ENCODE peak calls at places on chromosomes 3 and 15, in nine cellular contexts. One of them, this sample, is unnamed.

GRCh38 chr15:56261854-56262509 is 18.3 kb upstream of the RFX7 start:
- DNase-seq in spleen: no peak
- DNase-seq in body of pancreas: peak
- DNase-seq in adrenal gland: no peak
- DNase-seq in ovary: no peak
- DNase-seq in heart left ventricle: no peak
- DNase-seq in lower leg skin: peak
- DNase-seq in suprapubic skin: no peak
- DNase-seq in testis: no peak
- DNase-seq in this sample: no peak

GRCh38 chr3:133574260-133574881 is 885 bp downstream of the CDV3 start:
- DNase-seq in spleen: peak
- DNase-seq in body of pancreas: peak
- DNase-seq in heart left ventricle: peak
- DNase-seq in lower leg skin: peak
- DNase-seq in adrenal gland: peak
- DNase-seq in suprapubic skin: peak
- DNase-seq in ovary: peak
- DNase-seq in testis: peak
- DNase-seq in this sample: peak

GRCh38 chr15:41494922-41495735 is 1.5 kb downstream of the ITPKA start:
- DNase-seq in ovary: no peak
- DNase-seq in lower leg skin: no peak
- DNase-seq in spleen: peak
- DNase-seq in suprapubic skin: no peak
- DNase-seq in heart left ventricle: no peak
- DNase-seq in testis: peak
- DNase-seq in adrenal gland: no peak
- DNase-seq in body of pancreas: peak
- DNase-seq in this sample: no peak

GRCh38 chr3:123284399-123285010 is 82.8 kb downstream of the SEC22A start:
- DNase-seq in body of pancreas: no peak
- DNase-seq in spleen: peak
- DNase-seq in testis: no peak
- DNase-seq in heart left ventricle: no peak
- DNase-seq in lower leg skin: no peak
- DNase-seq in suprapubic skin: no peak
- DNase-seq in ovary: no peak
- DNase-seq in adrenal gland: no peak
- DNase-seq in this sample: no peak

GRCh38 chr3:94522488-94522887 is 459.6 kb downstream of the NSUN3 start:
- DNase-seq in ovary: no peak
- DNase-seq in testis: no peak
- DNase-seq in body of pancreas: no peak
- DNase-seq in heart left ventricle: no peak
- DNase-seq in adrenal gland: no peak
- DNase-seq in suprapubic skin: no peak
- DNase-seq in lower leg skin: no peak
- DNase-seq in spleen: no peak
- DNase-seq in this sample: no peak

GRCh38 chr3:75341324-75342067 is 322.6 kb upstream of the FRG2C start:
- DNase-seq in testis: peak
- DNase-seq in adrenal gland: no peak
- DNase-seq in spleen: no peak
- DNase-seq in lower leg skin: no peak
- DNase-seq in suprapubic skin: no peak
- DNase-seq in heart left ventricle: no peak
- DNase-seq in ovary: no peak
- DNase-seq in body of pancreas: peak
- DNase-seq in this sample: no peak

GRCh38 chr15:95840004-95840403 is 490.5 kb upstream of the NR2F2 start:
- DNase-seq in lower leg skin: no peak
- DNase-seq in testis: peak
- DNase-seq in heart left ventricle: peak
- DNase-seq in adrenal gland: no peak
- DNase-seq in ovary: peak
- DNase-seq in suprapubic skin: no peak
- DNase-seq in body of pancreas: peak
- DNase-seq in spleen: no peak
- DNase-seq in this sample: peak

GRCh38 chr3:11991751-11992150 is 12.4 kb upstream of the SYN2 start:
- DNase-seq in suprapubic skin: no peak
- DNase-seq in ovary: no peak
- DNase-seq in adrenal gland: no peak
- DNase-seq in heart left ventricle: no peak
- DNase-seq in testis: no peak
- DNase-seq in lower leg skin: no peak
- DNase-seq in spleen: no peak
- DNase-seq in body of pancreas: no peak
- DNase-seq in this sample: no peak

GRCh38 chr15:26702381-26702780 is 70.5 kb downstream of the GABRB3 start:
- DNase-seq in heart left ventricle: no peak
- DNase-seq in spleen: no peak
- DNase-seq in ovary: no peak
- DNase-seq in testis: no peak
- DNase-seq in lower leg skin: no peak
- DNase-seq in adrenal gland: no peak
- DNase-seq in body of pancreas: no peak
- DNase-seq in suprapubic skin: no peak
- DNase-seq in this sample: no peak

GRCh38 chr15:44193651-44194396 is 1.2 kb downstream of the FRMD5 start:
- DNase-seq in adrenal gland: peak
- DNase-seq in heart left ventricle: no peak
- DNase-seq in suprapubic skin: no peak
- DNase-seq in spleen: no peak
- DNase-seq in body of pancreas: no peak
- DNase-seq in ovary: no peak
- DNase-seq in lower leg skin: no peak
- DNase-seq in testis: peak
- DNase-seq in this sample: no peak

GRCh38 chr15:44194397-44195150 is 497 bp downstream of the FRMD5 start:
- DNase-seq in spleen: peak
- DNase-seq in body of pancreas: peak
- DNase-seq in lower leg skin: no peak
- DNase-seq in heart left ventricle: peak
- DNase-seq in testis: peak
- DNase-seq in ovary: no peak
- DNase-seq in suprapubic skin: no peak
- DNase-seq in adrenal gland: peak
- DNase-seq in this sample: no peak

GRCh38 chr15:44199393-44199792 is 4.3 kb upstream of the FRMD5 start:
- DNase-seq in ovary: no peak
- DNase-seq in suprapubic skin: no peak
- DNase-seq in spleen: no peak
- DNase-seq in testis: no peak
- DNase-seq in heart left ventricle: no peak
- DNase-seq in adrenal gland: no peak
- DNase-seq in lower leg skin: no peak
- DNase-seq in body of pancreas: no peak
- DNase-seq in this sample: no peak

DNA sequence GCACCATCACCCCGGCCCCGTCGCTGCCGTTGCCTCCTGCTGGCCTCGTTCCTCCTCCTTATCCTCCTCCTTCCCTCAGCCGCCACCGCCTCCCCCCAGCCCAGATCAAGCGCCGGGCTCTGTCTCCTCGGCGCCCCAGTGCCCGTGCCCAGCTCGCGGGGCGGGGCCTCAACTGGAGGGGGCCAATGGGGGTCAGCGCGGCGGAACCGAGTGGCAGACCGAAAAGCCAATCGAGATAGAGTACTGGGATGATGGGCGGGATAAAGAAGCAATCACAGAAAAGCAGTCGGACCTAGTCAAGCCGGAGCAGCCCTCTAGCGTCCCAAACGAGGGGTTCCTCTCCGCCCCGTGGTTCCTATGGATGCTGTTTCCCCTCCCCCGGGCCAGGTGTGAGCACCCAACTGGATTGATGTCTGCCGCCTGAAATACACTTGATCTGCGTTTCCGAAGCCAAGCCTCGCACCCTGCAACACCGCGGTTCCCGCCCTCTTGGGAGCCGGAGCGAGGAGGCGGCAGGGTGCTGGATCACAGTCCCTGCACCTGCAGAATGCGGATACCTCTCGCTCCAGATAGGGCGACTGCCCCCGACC is at the start of gene FRMD5:
- DNase-seq in suprapubic skin: peak
- DNase-seq in testis: peak
- DNase-seq in adrenal gland: peak
- DNase-seq in body of pancreas: peak
- DNase-seq in heart left ventricle: peak
- DNase-seq in spleen: peak
- DNase-seq in ovary: peak
- DNase-seq in lower leg skin: peak
- DNase-seq in this sample: peak
- TF ChIP-seq POLR2A in suprapubic skin: no peak
- TF ChIP-seq POLR2A in testis: no peak
- TF ChIP-seq POLR2A in adrenal gland: peak
- TF ChIP-seq POLR2A in body of pancreas: no peak
- TF ChIP-seq POLR2A in heart left ventricle: no peak
- TF ChIP-seq POLR2A in spleen: no peak
- TF ChIP-seq POLR2A in ovary: no peak
- TF ChIP-seq POLR2A in lower leg skin: no peak
- TF ChIP-seq POLR2A in this sample: no peak

GRCh38 chr3:197030379-197031314 is 1.0 kb upstream of the MELTF start:
- DNase-seq in ovary: no peak
- DNase-seq in lower leg skin: no peak
- DNase-seq in testis: no peak
- DNase-seq in adrenal gland: no peak
- DNase-seq in suprapubic skin: no peak
- DNase-seq in body of pancreas: no peak
- DNase-seq in heart left ventricle: no peak
- DNase-seq in spleen: no peak
- DNase-seq in this sample: no peak

GRCh38 chr3:197027896-197028710 is 1.5 kb downstream of the MELTF start:
- DNase-seq in adrenal gland: no peak
- DNase-seq in lower leg skin: no peak
- DNase-seq in spleen: no peak
- DNase-seq in testis: no peak
- DNase-seq in body of pancreas: no peak
- DNase-seq in suprapubic skin: no peak
- DNase-seq in heart left ventricle: no peak
- DNase-seq in ovary: no peak
- DNase-seq in this sample: no peak

GRCh38 chr3:197031315-197032285 is 2.0 kb upstream of the MELTF start:
- DNase-seq in spleen: no peak
- DNase-seq in ovary: peak
- DNase-seq in lower leg skin: peak
- DNase-seq in heart left ventricle: peak
- DNase-seq in suprapubic skin: no peak
- DNase-seq in adrenal gland: peak
- DNase-seq in body of pancreas: peak
- DNase-seq in testis: peak
- DNase-seq in this sample: peak

GRCh38 chr3:197028711-197029510 is 706 bp downstream of the MELTF start:
- DNase-seq in adrenal gland: no peak
- DNase-seq in suprapubic skin: no peak
- DNase-seq in ovary: no peak
- DNase-seq in heart left ventricle: no peak
- DNase-seq in lower leg skin: no peak
- DNase-seq in spleen: peak
- DNase-seq in testis: no peak
- DNase-seq in body of pancreas: no peak
- DNase-seq in this sample: no peak

GRCh38 chr3:197029511-197030167 is at the start of gene MELTF:
- DNase-seq in ovary: no peak
- DNase-seq in spleen: peak
- DNase-seq in body of pancreas: peak
- DNase-seq in suprapubic skin: no peak
- DNase-seq in testis: peak
- DNase-seq in lower leg skin: no peak
- DNase-seq in heart left ventricle: peak
- DNase-seq in adrenal gland: no peak
- DNase-seq in this sample: no peak
- TF ChIP-seq POLR2A in ovary: no peak
- TF ChIP-seq POLR2A in spleen: no peak
- TF ChIP-seq POLR2A in body of pancreas: no peak
- TF ChIP-seq POLR2A in suprapubic skin: peak
- TF ChIP-seq POLR2A in testis: no peak
- TF ChIP-seq POLR2A in lower leg skin: no peak
- TF ChIP-seq POLR2A in heart left ventricle: no peak
- TF ChIP-seq POLR2A in adrenal gland: no peak
- TF ChIP-seq POLR2A in this sample: no peak

DNA sequence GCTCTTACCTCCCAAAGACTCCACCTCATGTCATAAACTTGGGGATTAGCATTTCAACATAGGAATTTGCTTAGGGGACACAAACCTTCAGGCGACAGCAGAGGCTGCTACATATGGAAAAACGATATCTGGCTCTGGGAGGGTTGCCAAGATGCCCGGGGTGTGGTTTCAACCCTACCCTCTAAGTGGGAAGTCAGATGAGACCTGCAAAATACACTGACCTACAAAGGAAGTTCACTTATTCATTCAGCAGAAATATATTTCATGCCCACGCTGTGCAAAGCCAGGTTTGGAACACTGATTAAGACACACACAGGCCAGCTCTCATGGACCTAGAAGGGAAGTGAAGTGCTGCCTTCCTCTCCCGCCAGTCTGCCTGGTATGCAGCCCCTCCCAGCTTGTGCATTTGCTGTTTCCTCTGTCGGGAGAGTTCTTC is 239.3 kb downstream of the FEZF2 start:
- DNase-seq in ovary: no peak
- DNase-seq in suprapubic skin: no peak
- DNase-seq in body of pancreas: no peak
- DNase-seq in testis: peak
- DNase-seq in adrenal gland: peak
- DNase-seq in spleen: no peak
- DNase-seq in heart left ventricle: peak
- DNase-seq in lower leg skin: no peak
- DNase-seq in this sample: peak
- TF ChIP-seq POLR2A in ovary: no peak
- TF ChIP-seq POLR2A in suprapubic skin: no peak
- TF ChIP-seq POLR2A in body of pancreas: no peak
- TF ChIP-seq POLR2A in testis: no peak
- TF ChIP-seq POLR2A in adrenal gland: no peak
- TF ChIP-seq POLR2A in spleen: no peak
- TF ChIP-seq POLR2A in heart left ventricle: no peak
- TF ChIP-seq POLR2A in lower leg skin: no peak
- TF ChIP-seq POLR2A in this sample: no peak

GRCh38 chr3:24495334-24495994 is 814 bp upstream of the THRB start:
- DNase-seq in lower leg skin: peak
- DNase-seq in heart left ventricle: peak
- DNase-seq in ovary: peak
- DNase-seq in testis: peak
- DNase-seq in spleen: peak
- DNase-seq in suprapubic skin: peak
- DNase-seq in adrenal gland: peak
- DNase-seq in body of pancreas: peak
- DNase-seq in this sample: peak
- TF ChIP-seq POLR2A in lower leg skin: no peak
- TF ChIP-seq POLR2A in heart left ventricle: no peak
- TF ChIP-seq POLR2A in ovary: no peak
- TF ChIP-seq POLR2A in testis: no peak
- TF ChIP-seq POLR2A in spleen: no peak
- TF ChIP-seq POLR2A in suprapubic skin: no peak
- TF ChIP-seq POLR2A in adrenal gland: no peak
- TF ChIP-seq POLR2A in body of pancreas: peak
- TF ChIP-seq POLR2A in this sample: no peak

DNA sequence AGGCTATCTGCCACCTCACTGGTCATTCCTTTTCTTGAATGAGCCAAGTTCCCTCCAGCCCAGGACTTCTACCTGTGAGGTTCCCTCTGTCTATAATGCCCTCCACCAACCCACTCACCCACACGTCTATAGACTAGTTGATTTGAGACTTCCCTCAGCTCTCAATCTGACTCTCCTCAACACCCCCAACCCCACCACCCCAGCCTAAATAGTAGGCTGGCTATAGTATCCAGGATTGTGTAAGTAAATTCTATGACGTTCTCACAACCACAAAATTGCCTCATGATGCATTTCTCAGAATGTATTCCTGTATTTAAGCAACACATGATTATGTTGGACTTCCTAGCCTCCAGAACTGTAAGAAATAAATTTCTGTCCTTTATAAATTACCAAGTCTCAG is 2.2 kb downstream of the PLSCR1 start:
- DNase-seq in adrenal gland: no peak
- DNase-seq in testis: no peak
- DNase-seq in ovary: no peak
- DNase-seq in lower leg skin: no peak
- DNase-seq in suprapubic skin: no peak
- DNase-seq in heart left ventricle: no peak
- DNase-seq in body of pancreas: no peak
- DNase-seq in spleen: no peak
- DNase-seq in this sample: no peak
- TF ChIP-seq POLR2A in adrenal gland: no peak
- TF ChIP-seq POLR2A in testis: no peak
- TF ChIP-seq POLR2A in ovary: no peak
- TF ChIP-seq POLR2A in lower leg skin: no peak
- TF ChIP-seq POLR2A in suprapubic skin: no peak
- TF ChIP-seq POLR2A in heart left ventricle: no peak
- TF ChIP-seq POLR2A in body of pancreas: no peak
- TF ChIP-seq POLR2A in spleen: no peak
- TF ChIP-seq POLR2A in this sample: no peak

This sample was measured in gastrocnemius medialis.